ENCODE peak calls at places on chromosome 15, in ten cellular contexts. R, K, H, Z, B, W, D, E, F and X are unnamed samples.

GRCh38 chr15:55774113-55774970 is 31.4 kb upstream of the PRTG start:
- DNase-seq in K (peak; percentile 58), D (peak; percentile 13), E (no peak), R (peak; percentile 52), Z (no peak), H (peak; percentile 34), W (no peak), F (no peak), B (no peak), X (peak; percentile 21)

GRCh38 chr15:93055211-93055763 is 33.7 kb downstream of the RGMA start:
- DNase-seq in H (no peak), B (no peak), E (no peak), Z (no peak), K (no peak), F (no peak), D (no peak), W (no peak), R (no peak), X (no peak)

GRCh38 chr15:40914486-40914885 is 14.7 kb upstream of the DLL4 start:
- DNase-seq in E (no peak), F (no peak), W (no peak), K (no peak), R (no peak), D (no peak), Z (no peak), H (no peak), B (no peak), X (no peak)

GRCh38 chr15:78308422-78309021 is 9.1 kb upstream of the SKIC8 start:
- DNase-seq in H (peak; percentile 78), D (peak; percentile 52), F (no peak), K (peak; percentile 89), Z (peak; percentile 50), W (no peak), B (no peak), E (peak; percentile 78), R (peak; percentile 71), X (peak; percentile 26)

GRCh38 chr15:53197426-53197839 is 407.3 kb upstream of the ONECUT1 start:
- DNase-seq in W (peak; percentile 15), K (peak; percentile 81), F (no peak), Z (peak; percentile 11), R (peak; percentile 62), H (peak; percentile 49), B (no peak), E (peak; percentile 49), D (peak; percentile 12), X (no peak)

GRCh38 chr15:24696201-24696600 is 20.6 kb downstream of the NPAP1 start:
- DNase-seq in Z (no peak), D (no peak), B (no peak), H (no peak), K (no peak), W (no peak), R (no peak), E (no peak), F (no peak), X (no peak)

GRCh38 chr15:65263313-65263712 is 23.4 kb downstream of the PARP16 start:
- DNase-seq in E (no peak), R (no peak), B (no peak), H (no peak), Z (no peak), D (no peak), F (no peak), K (no peak), W (no peak), X (no peak)

GRCh38 chr15:77040673-77041072 is 30.2 kb downstream of the TSPAN3 start:
- DNase-seq in H (peak; percentile 29), F (no peak), E (no peak), B (no peak), D (no peak), R (no peak), Z (no peak), K (no peak), W (no peak), X (no peak)

GRCh38 chr15:71758716-71759115 is 51.6 kb upstream of the NR2E3 start:
- DNase-seq in F (no peak), B (no peak), W (no peak), Z (no peak), K (no peak), D (no peak), H (no peak), E (no peak), R (no peak), X (no peak)

GRCh38 chr15:68299436-68299835 is 21.9 kb downstream of the FEM1B start:
- DNase-seq in B (no peak), D (peak; percentile 4), H (no peak), F (no peak), E (no peak), W (no peak), R (no peak), K (no peak), Z (no peak), X (no peak)

GRCh38 chr15:34716111-34716510 is 38.7 kb downstream of the GJD2 start:
- DNase-seq in W (no peak), F (no peak), R (no peak), B (no peak), E (no peak), D (no peak), H (no peak), Z (no peak), K (no peak), X (no peak)

GRCh38 chr15:52438047-52438446 is 90.6 kb downstream of the MYO5A start:
- DNase-seq in B (no peak), E (no peak), W (peak; percentile 59), R (no peak), D (no peak), Z (no peak), F (no peak), H (peak; percentile 61), K (no peak), X (no peak)

GRCh38 chr15:84590406-84590805 is 10.4 kb upstream of the ZSCAN2 start:
- DNase-seq in R (no peak), H (no peak), Z (no peak), W (no peak), K (no peak), F (no peak), E (no peak), B (no peak), D (no peak), X (no peak)

DNA sequence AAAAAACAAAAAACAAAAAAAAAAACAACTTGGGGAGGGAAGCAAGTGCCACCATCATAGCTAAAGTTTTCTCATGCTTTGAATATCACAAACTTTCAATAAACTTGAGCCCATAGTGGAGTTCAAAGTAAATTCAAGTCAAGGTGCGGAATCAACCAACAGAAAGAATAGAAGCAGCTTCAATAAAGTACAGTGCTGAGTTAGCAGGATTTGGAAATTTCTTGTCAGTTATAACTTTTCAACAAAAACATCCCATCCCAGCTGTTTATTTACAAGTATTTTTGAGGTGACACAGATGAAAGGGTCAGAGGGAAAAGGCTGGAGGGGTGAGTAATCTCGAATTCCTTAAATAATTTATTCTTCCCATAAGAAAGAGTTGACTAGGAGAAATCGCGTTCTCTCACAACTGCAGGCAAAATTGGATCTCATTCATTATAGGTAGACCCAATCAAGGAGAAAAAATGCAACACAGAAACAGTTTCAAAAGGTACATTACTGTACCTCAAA is 477.4 kb upstream of the RASGRP1 start:
- DNase-seq in E (no peak), W (no peak), R (no peak), H (no peak), Z (no peak), D (no peak), B (no peak), K (no peak), F (no peak), X (no peak)
- TF ChIP-seq CTCF in E (no peak), W (no peak), R (no peak), H (no peak), Z (no peak), D (no peak), B (no peak), K (no peak), F (no peak), X (no peak)

GRCh38 chr15:79938143-79938542 is 32.9 kb downstream of the BCL2A1 start:
- DNase-seq in W (no peak), E (no peak), B (no peak), K (no peak), H (no peak), D (no peak), F (no peak), Z (no peak), R (no peak), X (no peak)
- TF ChIP-seq CTCF in W (no peak), E (no peak), B (no peak), K (no peak), H (no peak), D (no peak), F (no peak), Z (no peak), R (no peak), X (no peak)

GRCh38 chr15:100132309-100132708 is 209.5 kb downstream of the ADAMTS17 start:
- DNase-seq in B (no peak), E (no peak), D (no peak), W (no peak), H (no peak), R (no peak), F (no peak), Z (no peak), K (no peak), X (no peak)
- TF ChIP-seq CTCF in B (no peak), E (no peak), D (no peak), W (no peak), H (no peak), R (no peak), F (no peak), Z (no peak), K (no peak), X (no peak)

GRCh38 chr15:38874464-38874863 is 309.9 kb upstream of the RASGRP1 start:
- DNase-seq in W (no peak), H (peak; percentile 31), D (no peak), Z (no peak), R (no peak), B (no peak), E (no peak), K (no peak), F (no peak), X (no peak)

GRCh38 chr15:38876211-38876610 is 311.6 kb upstream of the RASGRP1 start:
- DNase-seq in Z (no peak), W (no peak), D (no peak), F (no peak), R (no peak), B (no peak), E (no peak), H (peak; percentile 29), K (no peak), X (no peak)

GRCh38 chr15:38871638-38872037 is 307.0 kb upstream of the RASGRP1 start:
- DNase-seq in Z (no peak), H (no peak), K (no peak), D (no peak), E (no peak), F (no peak), B (no peak), R (no peak), W (no peak), X (no peak)

GRCh38 chr15:38872732-38873131 is 308.1 kb upstream of the RASGRP1 start:
- DNase-seq in B (no peak), R (no peak), F (no peak), Z (no peak), W (no peak), D (no peak), K (no peak), E (no peak), H (no peak), X (no peak)

DNA sequence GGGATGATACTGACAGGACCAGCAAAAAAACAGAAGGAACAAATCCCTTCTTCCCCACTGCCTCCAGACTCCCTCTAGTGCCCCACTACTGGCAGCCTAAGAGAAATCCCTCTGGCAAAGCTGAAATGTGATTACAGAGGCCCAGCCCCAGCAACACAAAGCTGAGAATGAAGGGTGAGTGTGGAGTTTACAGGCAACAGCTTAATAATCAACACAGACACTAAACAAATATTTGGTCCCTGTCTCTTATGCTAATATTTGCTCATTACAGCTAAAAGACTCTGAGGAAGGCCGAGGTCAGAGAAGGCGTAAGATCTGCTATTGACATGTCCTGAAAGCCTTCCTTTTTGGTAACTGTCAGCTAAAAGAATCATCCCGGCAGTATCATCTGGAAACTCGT is 308.5 kb upstream of the RASGRP1 start:
- DNase-seq in E (no peak), K (no peak), Z (no peak), W (no peak), H (peak; percentile 48), F (no peak), B (no peak), R (no peak), D (no peak), X (no peak)
- TF ChIP-seq CTCF in E (no peak), K (peak; percentile 20), Z (no peak), W (no peak), H (no peak), F (no peak), B (no peak), R (no peak), D (no peak), X (no peak)